ENCODE peak calls at places on chromosomes 13 and 19, in nine cellular contexts. K is esophagus muscularis mucosa, D is upper lobe of right lung, T is SK-N-SH, A is tibial artery, L is uterus, N is endodermal cell, C is A549, R is left lung. J is an unnamed sample. For H3K9me3, the result is how much of the 10 kb centered on the place peaks cover.

GRCh38 chr19:18898081-18898532 is 2.1 kb upstream of the CERS1 start:
- DNase-seq in K (no peak), D (no peak), T (peak), A (no peak), L (no peak), N (no peak), C (no peak), R (peak), J (no peak)

GRCh38 chr13:51348069-51348967 is 8.8 kb downstream of the SERPINE3 start:
- DNase-seq in K (no peak), D (no peak), T (no peak), A (no peak), L (no peak), N (peak), C (no peak), R (no peak), J (no peak)

GRCh38 chr19:49910179-49910578 is 13.5 kb upstream of the IL4I1 start:
- DNase-seq in K (no peak), D (no peak), T (no peak), A (no peak), L (no peak), N (no peak), C (no peak), R (no peak), J (no peak)

GRCh38 chr19:5588906-5589676 is 21.3 kb upstream of the TINCR start:
- DNase-seq in K (no peak), D (no peak), T (peak), A (no peak), L (no peak), N (peak), C (no peak), R (no peak), J (no peak)

GRCh38 chr19:18975011-18975410 is 34.0 kb upstream of the HOMER3 start:
- DNase-seq in K (no peak), D (no peak), T (no peak), A (no peak), L (no peak), N (no peak), C (no peak), R (no peak), J (no peak)

GRCh38 chr19:17564783-17565182 is 9.3 kb downstream of the COLGALT1 start:
- DNase-seq in K (no peak), D (no peak), T (no peak), A (no peak), L (no peak), N (no peak), C (no peak), R (no peak), J (no peak)

GRCh38 chr19:46840157-46840942 is 10.3 kb downstream of the AP2S1 start:
- DNase-seq in K (no peak), D (peak), T (peak), A (no peak), L (peak), N (peak), C (no peak), R (no peak), J (no peak)

GRCh38 chr13:24681930-24682329 is 1.7 kb downstream of the ATP12A start:
- DNase-seq in K (no peak), D (no peak), T (no peak), A (no peak), L (no peak), N (no peak), C (no peak), R (no peak), J (no peak)

GRCh38 chr19:3823345-3823704 is 37.1 kb upstream of the MATK start:
- DNase-seq in K (no peak), D (no peak), T (peak), A (no peak), L (no peak), N (peak), C (no peak), R (no peak), J (no peak)
- H3K4me3 ChIP-seq in K (no peak), D (no peak), T (no peak), A (no peak), L (no peak), N (no peak), C (no peak), R (no peak), J (no peak)

DNA sequence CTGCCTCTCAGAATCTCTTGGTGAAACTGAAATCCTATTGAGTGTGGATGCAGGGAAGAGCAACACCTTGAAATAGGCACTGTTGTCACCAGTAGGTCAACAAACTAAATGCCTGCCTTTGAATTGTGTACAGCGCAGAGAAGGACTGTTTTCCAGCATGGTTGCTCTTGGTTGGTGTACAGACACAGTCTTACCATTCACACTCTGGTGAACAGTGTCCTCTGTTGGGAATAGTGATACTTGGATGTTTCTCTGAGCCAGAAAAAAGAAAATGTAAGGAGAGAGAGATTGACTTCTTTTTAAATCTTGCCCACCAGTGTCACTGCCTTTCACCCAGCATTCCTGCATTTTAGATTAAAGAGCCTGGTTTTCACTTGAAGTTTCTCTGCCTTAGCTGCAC is 179.7 kb downstream of the STK24 start:
- DNase-seq in K (no peak), D (no peak), T (no peak), A (no peak), L (no peak), N (no peak), C (no peak), R (no peak), J (no peak)
- TF ChIP-seq CTCF in K (peak), D (peak), T (peak), A (peak), L (peak), N (no peak), C (no peak), R (no peak), J (peak)

GRCh38 chr19:8806661-8807060 is 25.4 kb downstream of the ZNF558 start:
- DNase-seq in K (no peak), D (no peak), T (no peak), A (no peak), L (no peak), N (no peak), C (no peak), R (no peak), J (no peak)

GRCh38 chr19:8815780-8816179 is 16.3 kb downstream of the ZNF558 start:
- DNase-seq in K (peak), D (no peak), T (no peak), A (no peak), L (no peak), N (no peak), C (no peak), R (no peak), J (no peak)

GRCh38 chr19:8814176-8814575 is 17.9 kb downstream of the ZNF558 start:
- DNase-seq in K (no peak), D (no peak), T (no peak), A (no peak), L (no peak), N (no peak), C (no peak), R (no peak), J (no peak)

GRCh38 chr19:8811315-8812172 is 20.6 kb downstream of the ZNF558 start:
- DNase-seq in K (peak), D (no peak), T (no peak), A (no peak), L (no peak), N (no peak), C (no peak), R (no peak), J (no peak)
- H3K9me3 ChIP-seq in K (half or more), D (half or more), T (half or more), A (half or more), L (half or more), N (half or more), C (half or more), R (half or more), J (half or more)

GRCh38 chr19:12665646-12666304 is 767 bp downstream of the MAN2B1 start:
- DNase-seq in K (no peak), D (no peak), T (no peak), A (no peak), L (no peak), N (no peak), C (no peak), R (no peak), J (no peak)

GRCh38 chr19:12664406-12665280 is 1.9 kb downstream of the MAN2B1 start:
- DNase-seq in K (no peak), D (no peak), T (peak), A (no peak), L (no peak), N (peak), C (no peak), R (no peak), J (no peak)

GRCh38 chr19:12667903-12668302 is 1.3 kb downstream of the WDR83 start:
- DNase-seq in K (no peak), D (no peak), T (no peak), A (no peak), L (no peak), N (no peak), C (no peak), R (no peak), J (no peak)

GRCh38 chr19:12666305-12667048 is at the start of the genes MAN2B1 and WDR83:
- DNase-seq in K (no peak), D (peak), T (peak), A (peak), L (peak), N (peak), C (peak), R (peak), J (no peak)

GRCh38 chr19:12665281-12665573 is 1.3 kb downstream of the MAN2B1 start:
- DNase-seq in K (no peak), D (peak), T (no peak), A (peak), L (no peak), N (no peak), C (no peak), R (peak), J (no peak)
- H3K4me3 ChIP-seq in K (peak), D (peak), T (no peak), A (peak), L (no peak), N (no peak), C (no peak), R (peak), J (no peak)

GRCh38 chr19:41887711-41888382 is 4.9 kb downstream of the ARHGEF1 start:
- DNase-seq in K (no peak), D (peak), T (no peak), A (no peak), L (no peak), N (peak), C (no peak), R (peak), J (no peak)
- TF ChIP-seq CTCF in K (no peak), D (peak), T (no peak), A (no peak), L (no peak), N (peak), C (no peak), R (no peak), J (no peak)

GRCh38 chr19:57324992-57325391 is 4.7 kb downstream of the ZNF543 start:
- DNase-seq in K (no peak), D (no peak), T (no peak), A (no peak), L (no peak), N (no peak), C (no peak), R (no peak), J (no peak)

GRCh38 chr19:57327993-57328392 is 7.7 kb downstream of the ZNF543 start:
- DNase-seq in K (no peak), D (no peak), T (no peak), A (no peak), L (no peak), N (no peak), C (no peak), R (no peak), J (no peak)
- H3K9me3 ChIP-seq in K (under half), D (under half), T (under half), A (half or more), L (half or more), N (under half), C (half or more), R (under half), J (under half)

GRCh38 chr19:13001502-13002388 is 6.5 kb downstream of the NFIX start:
- DNase-seq in K (no peak), D (no peak), T (no peak), A (peak), L (peak), N (no peak), C (no peak), R (no peak), J (no peak)

GRCh38 chr19:13002970-13003540 is 7.8 kb downstream of the NFIX start:
- DNase-seq in K (no peak), D (no peak), T (no peak), A (no peak), L (no peak), N (no peak), C (no peak), R (no peak), J (no peak)

GRCh38 chr19:13004273-13004672 is 9.0 kb downstream of the NFIX start:
- DNase-seq in K (no peak), D (no peak), T (no peak), A (no peak), L (no peak), N (no peak), C (no peak), R (no peak), J (no peak)

GRCh38 chr19:13001166-13001501 is 5.9 kb downstream of the NFIX start:
- DNase-seq in K (no peak), D (no peak), T (no peak), A (no peak), L (no peak), N (no peak), C (no peak), R (no peak), J (no peak)

DNA sequence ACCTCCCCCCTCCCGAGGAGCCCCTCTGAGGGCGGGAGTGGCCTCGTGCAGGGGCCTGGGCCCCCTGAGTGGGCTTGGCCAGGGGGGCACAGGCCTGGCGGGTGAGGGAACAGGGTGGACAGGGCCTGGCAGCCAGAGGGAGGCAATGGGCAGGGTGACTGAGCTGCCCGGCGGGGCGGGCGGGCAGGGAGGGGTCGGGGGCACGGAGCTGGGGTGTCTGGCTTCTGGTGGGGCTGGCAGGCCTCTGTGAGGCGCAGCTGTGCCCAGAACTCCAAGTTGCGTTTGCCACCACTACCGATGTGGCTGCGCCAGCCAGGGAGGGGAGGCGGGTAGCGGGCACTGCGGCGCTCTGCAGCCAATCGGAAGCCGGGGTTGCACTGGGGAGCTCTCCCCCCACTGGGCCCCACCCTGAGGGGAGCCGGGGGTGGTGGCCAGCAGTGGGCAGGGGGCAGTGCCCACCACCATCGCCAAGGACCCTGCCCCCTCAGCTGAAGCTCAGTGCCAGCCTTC is 7.2 kb downstream of the NFIX start:
- DNase-seq in K (no peak), D (peak), T (peak), A (no peak), L (no peak), N (no peak), C (no peak), R (no peak), J (no peak)
- H3K4me3 ChIP-seq in K (peak), D (peak), T (no peak), A (peak), L (peak), N (no peak), C (no peak), R (no peak), J (no peak)

GRCh38 chr19:40632311-40633036 is 31.3 kb downstream of the LTBP4 start:
- DNase-seq in K (no peak), D (no peak), T (no peak), A (no peak), L (no peak), N (peak), C (no peak), R (no peak), J (no peak)
- TF ChIP-seq CTCF in K (no peak), D (no peak), T (no peak), A (no peak), L (no peak), N (no peak), C (no peak), R (no peak), J (no peak)

GRCh38 chr19:37551123-37551993 is 43.2 kb downstream of the ZNF571 start:
- DNase-seq in K (no peak), D (no peak), T (peak), A (no peak), L (no peak), N (peak), C (no peak), R (peak), J (peak)
- H3K9me3 ChIP-seq in K (under half), D (half or more), T (under half), A (under half), L (half or more), N (half or more), C (half or more), R (under half), J (half or more)

GRCh38 chr19:2475018-2475701 is 767 bp upstream of the GADD45B start:
- DNase-seq in K (no peak), D (peak), T (peak), A (peak), L (peak), N (peak), C (no peak), R (peak), J (no peak)
- H3K4me3 ChIP-seq in K (peak), D (peak), T (peak), A (peak), L (peak), N (peak), C (peak), R (peak), J (peak)